ENCODE peak calls at places on chromosomes 2 and 18, in seven cellular contexts. M is islet precursor cell; Z is GOT3; B is effector memory CD8-positive, alpha-beta T cell; W is central memory CD8-positive, alpha-beta T cell; Y is stimulated activated CD4-positive, alpha-beta T cell treated with anti-CD3 and anti-CD28 coated beads, Interleukin-1b, Interleukin-23, amount 100 ng/mL, for 4 hours; F is left cardiac atrium. K is an unnamed sample.

GRCh38 chr18:10454800-10455550 is 540 bp downstream of the APCDD1 start:
- DNase-seq in M (peak), Z (no peak), B (no peak), W (no peak), Y (no peak), F (no peak), K (no peak)

GRCh38 chr2:27185331-27186026 is 26.4 kb upstream of the ATRAID start:
- DNase-seq in M (peak), Z (no peak), B (no peak), W (no peak), Y (no peak), F (peak), K (no peak)

GRCh38 chr2:112021781-112022231 is 33.3 kb upstream of the TMEM87B start:
- DNase-seq in M (no peak), Z (no peak), B (no peak), W (no peak), Y (no peak), F (no peak), K (no peak)

GRCh38 chr2:46297546-46298271 is 502 bp downstream of the EPAS1 start:
- DNase-seq in M (peak), Z (no peak), B (peak), W (peak), Y (peak), F (peak), K (no peak)

GRCh38 chr2:20516646-20517341 is 69.9 kb downstream of the RHOB start:
- DNase-seq in M (peak), Z (no peak), B (no peak), W (no peak), Y (no peak), F (peak), K (no peak)

GRCh38 chr18:36769611-36770314 is 59.0 kb downstream of the TPGS2 start:
- DNase-seq in M (no peak), Z (no peak), B (no peak), W (no peak), Y (no peak), F (no peak), K (no peak)

GRCh38 chr2:9422321-9423099 is 818 bp downstream of the ITGB1BP1 start:
- DNase-seq in M (peak), Z (no peak), B (peak), W (peak), Y (peak), F (peak), K (no peak)

GRCh38 chr2:45700407-45701013 is 49.0 kb downstream of the PRKCE start:
- DNase-seq in M (no peak), Z (no peak), B (no peak), W (no peak), Y (no peak), F (no peak), K (no peak)

GRCh38 chr2:146652311-146652710 is 1192.5 kb upstream of the ACVR2A start:
- DNase-seq in M (no peak), Z (no peak), B (no peak), W (no peak), Y (no peak), F (no peak), K (no peak)

GRCh38 chr2:189698020-189698887 is 23.8 kb downstream of the ANKAR start:
- DNase-seq in M (peak), Z (no peak), B (peak), W (no peak), Y (no peak), F (no peak), K (no peak)

GRCh38 chr2:143553261-143553660 is 424.0 kb downstream of the ARHGAP15 start:
- DNase-seq in M (no peak), Z (no peak), B (no peak), W (no peak), Y (no peak), F (no peak), K (no peak)

GRCh38 chr2:36290306-36290705 is 65.3 kb upstream of the CRIM1 start:
- DNase-seq in M (no peak), Z (no peak), B (no peak), W (no peak), Y (no peak), F (no peak), K (no peak)

GRCh38 chr2:3839489-3839888 is 136.1 kb downstream of the DCDC2C start:
- DNase-seq in M (no peak), Z (no peak), B (no peak), W (no peak), Y (no peak), F (no peak), K (no peak)

GRCh38 chr2:177573120-177573519 is 180.5 kb downstream of the AGPS start:
- DNase-seq in M (no peak), Z (no peak), B (no peak), W (no peak), Y (no peak), F (no peak), K (no peak)

GRCh38 chr2:149617476-149617875 is 29.9 kb upstream of the MMADHC start:
- DNase-seq in M (no peak), Z (no peak), B (no peak), W (no peak), Y (no peak), F (no peak), K (no peak)

GRCh38 chr18:79935499-79935898 is 16.0 kb downstream of the SLC66A2 start:
- DNase-seq in M (peak), Z (no peak), B (no peak), W (no peak), Y (no peak), F (no peak), K (no peak)

GRCh38 chr18:78241535-78242306 is 737.9 kb upstream of the SALL3 start:
- DNase-seq in M (no peak), Z (no peak), B (no peak), W (no peak), Y (no peak), F (no peak), K (no peak)

GRCh38 chr2:225894240-225894980 is 494.9 kb downstream of the NYAP2 start:
- DNase-seq in M (no peak), Z (no peak), B (no peak), W (no peak), Y (no peak), F (no peak), K (no peak)